ENCODE peak calls at places on chromosomes 3 and 15, in six cellular contexts. W is A549, C is breast epithelium, B is HepG2, S is suprapubic skin, I is lower leg skin. Q is an unnamed sample.

GRCh38 chr15:35705885-35706590 is 160.1 kb upstream of the DPH6 start:
- DNase-seq in W (no peak), C (no peak), B (no peak), S (no peak), I (no peak), Q (no peak)

GRCh38 chr3:8739757-8740508 is 6.3 kb downstream of the CAV3 start:
- DNase-seq in W (peak; percentile 86), C (no peak), B (peak; percentile 16), S (no peak), I (no peak), Q (no peak)

GRCh38 chr3:101988591-101988990 is 139.3 kb downstream of the NFKBIZ start:
- DNase-seq in W (no peak), C (no peak), B (no peak), S (no peak), I (no peak), Q (no peak)

GRCh38 chr15:46386356-46386755 is 751.5 kb downstream of the SQOR start:
- DNase-seq in W (no peak), C (no peak), B (no peak), S (no peak), I (no peak), Q (no peak)

GRCh38 chr15:68644088-68644904 is 65.5 kb downstream of the CORO2B start:
- DNase-seq in W (peak; percentile 71), C (peak; percentile 10), B (no peak), S (peak; percentile 31), I (no peak), Q (peak; percentile 14)

GRCh38 chr3:73412020-73412419 is 212.7 kb downstream of the PDZRN3 start:
- DNase-seq in W (no peak), C (no peak), B (no peak), S (no peak), I (no peak), Q (no peak)

GRCh38 chr3:189776163-189776824 is 145.1 kb downstream of the TP63 start:
- DNase-seq in W (no peak), C (no peak), B (no peak), S (no peak), I (no peak), Q (no peak)

GRCh38 chr3:102466001-102466400 is 31.2 kb downstream of the ZPLD1 start:
- DNase-seq in W (no peak), C (no peak), B (no peak), S (no peak), I (no peak), Q (no peak)

GRCh38 chr15:51888593-51889195 is 59.2 kb downstream of the TMOD3 start:
- DNase-seq in W (peak; percentile 51), C (no peak), B (no peak), S (no peak), I (no peak), Q (peak; percentile 62)

GRCh38 chr3:6449099-6449498 is 411.8 kb upstream of the GRM7 start:
- DNase-seq in W (no peak), C (no peak), B (no peak), S (no peak), I (no peak), Q (no peak)

GRCh38 chr15:43513550-43513949 is 3.9 kb upstream of the MAP1A start:
- DNase-seq in W (no peak), C (no peak), B (no peak), S (no peak), I (no peak), Q (no peak)

GRCh38 chr3:41137686-41138111 is 61.6 kb upstream of the CTNNB1 start:
- DNase-seq in W (no peak), C (no peak), B (no peak), S (no peak), I (no peak), Q (no peak)

GRCh38 chr3:148329481-148330220 is 368.1 kb upstream of the AGTR1 start:
- DNase-seq in W (no peak), C (no peak), B (no peak), S (no peak), I (no peak), Q (no peak)

GRCh38 chr15:98865397-98866339 is 141.9 kb downstream of the PGPEP1L start:
- DNase-seq in W (peak; percentile 94), C (peak; percentile 64), B (peak; percentile 28), S (no peak), I (peak; percentile 71), Q (peak; percentile 87)

GRCh38 chr15:74216949-74217348 is 14.4 kb upstream of the STRA6 start:
- DNase-seq in W (no peak), C (no peak), B (no peak), S (no peak), I (no peak), Q (no peak)

GRCh38 chr3:151864423-151865101 is 8.9 kb upstream of the SUCNR1 start:
- DNase-seq in W (peak; percentile 45), C (no peak), B (no peak), S (no peak), I (no peak), Q (no peak)

GRCh38 chr15:38217788-38218609 is 34.6 kb upstream of the SPRED1 start:
- DNase-seq in W (no peak), C (no peak), B (no peak), S (no peak), I (no peak), Q (no peak)

GRCh38 chr3:172320468-172320867 is 127.8 kb downstream of the GHSR start:
- DNase-seq in W (no peak), C (no peak), B (no peak), S (no peak), I (no peak), Q (no peak)

GRCh38 chr3:65642903-65643302 is 395.8 kb downstream of the MAGI1 start:
- DNase-seq in W (no peak), C (no peak), B (no peak), S (no peak), I (no peak), Q (no peak)

GRCh38 chr3:126553284-126553811 is 5.4 kb downstream of the C3orf22 start:
- DNase-seq in W (no peak), C (no peak), B (no peak), S (peak; percentile 45), I (no peak), Q (no peak)

GRCh38 chr3:160381470-160381869 is 17.6 kb downstream of the IFT80 start:
- DNase-seq in W (no peak), C (no peak), B (no peak), S (no peak), I (no peak), Q (peak; percentile 3)

GRCh38 chr3:175818811-175819464 is 959.8 kb downstream of the NAALADL2 start:
- DNase-seq in W (no peak), C (no peak), B (no peak), S (no peak), I (no peak), Q (no peak)

GRCh38 chr3:36729204-36730056 is 34.9 kb downstream of the DCLK3 start:
- DNase-seq in W (peak; percentile 61), C (no peak), B (peak; percentile 34), S (no peak), I (no peak), Q (peak; percentile 57)

GRCh38 chr15:85792872-85793621 is 1.7 kb downstream of the KLHL25 start:
- DNase-seq in W (no peak), C (no peak), B (no peak), S (no peak), I (no peak), Q (no peak)
- TF ChIP-seq POLR2A in W (no peak), C (no peak), B (no peak), S (no peak), I (no peak), Q (no peak)

GRCh38 chr3:49278548-49278947 is 1.5 kb upstream of the C3orf62 start:
- DNase-seq in W (no peak), C (no peak), B (no peak), S (no peak), I (no peak), Q (peak; percentile 18)

GRCh38 chr3:49279376-49279775 is 2.3 kb upstream of the C3orf62 start:
- DNase-seq in W (no peak), C (no peak), B (no peak), S (no peak), I (no peak), Q (no peak)

GRCh38 chr3:49276475-49277356 is at the start of gene C3orf62:
- DNase-seq in W (peak; percentile 66), C (peak; percentile 94), B (no peak), S (peak; percentile 94), I (peak; percentile 85), Q (peak; percentile 84)

GRCh38 chr3:49273825-49274532 is 3.1 kb downstream of the C3orf62 start:
- DNase-seq in W (no peak), C (no peak), B (no peak), S (no peak), I (no peak), Q (peak; percentile 35)

GRCh38 chr3:49277357-49277723 is 308 bp upstream of the C3orf62 start:
- DNase-seq in W (no peak), C (no peak), B (no peak), S (no peak), I (no peak), Q (peak; percentile 49)
- TF ChIP-seq POLR2A in W (no peak), C (no peak), B (no peak), S (no peak), I (no peak), Q (no peak)

DNA sequence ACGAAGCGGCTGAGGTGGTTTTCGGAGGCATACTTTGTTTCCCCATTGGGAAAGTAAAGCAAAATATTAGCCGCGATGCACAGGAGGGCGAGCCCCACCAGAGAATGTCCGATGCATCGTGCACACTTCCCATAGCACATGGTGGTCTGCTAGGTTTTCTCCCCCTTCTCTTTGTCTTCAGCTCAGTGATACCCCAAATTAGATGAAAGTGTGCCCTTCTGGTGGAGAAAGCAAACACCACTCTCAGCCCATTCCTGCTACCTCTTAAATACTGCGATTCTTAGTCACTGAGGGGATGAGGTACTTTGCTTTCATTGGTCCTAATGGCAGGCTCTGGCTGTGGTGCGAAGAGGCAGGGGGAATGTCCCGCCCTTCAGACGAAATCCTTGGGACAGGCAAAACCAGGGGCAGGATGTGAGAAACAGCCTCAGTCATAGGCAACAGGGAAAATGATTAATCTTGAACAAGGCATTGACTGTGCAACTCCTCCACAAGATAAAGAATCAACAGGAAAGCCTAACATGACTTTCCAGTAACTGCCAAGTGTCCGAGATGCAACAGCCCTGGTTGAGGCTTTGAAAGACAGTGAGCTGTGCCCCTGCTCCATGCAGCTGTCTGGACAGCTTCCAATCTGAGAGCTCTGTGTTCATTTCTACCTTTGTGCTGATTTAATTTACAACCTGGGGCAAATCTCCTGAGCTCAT is at the start of gene TM4SF1:
- DNase-seq in W (peak; percentile 98), C (peak; percentile 72), B (peak; percentile 97), S (no peak), I (no peak), Q (no peak)
- TF ChIP-seq POLR2A in W (peak; percentile 90), C (peak; percentile 80), B (peak; percentile 96), S (no peak), I (no peak), Q (no peak)

GRCh38 chr15:90931737-90932659 is at the start of gene HDDC3:
- DNase-seq in W (peak; percentile 94), C (peak; percentile 89), B (peak; percentile 86), S (peak; percentile 94), I (peak; percentile 84), Q (peak; percentile 95)
- TF ChIP-seq POLR2A in W (peak; percentile 73), C (peak; percentile 56), B (peak; percentile 74), S (peak; percentile 68), I (no peak), Q (peak; percentile 86)

GRCh38 chr3:171290680-171291079 is 169.5 kb downstream of the TNIK start:
- DNase-seq in W (no peak), C (no peak), B (no peak), S (no peak), I (no peak), Q (no peak)
- TF ChIP-seq POLR2A in W (no peak), C (no peak), B (no peak), S (no peak), I (no peak), Q (no peak)

GRCh38 chr3:5026046-5026362 is 46.8 kb downstream of the BHLHE40 start:
- DNase-seq in W (no peak), C (no peak), B (no peak), S (no peak), I (no peak), Q (no peak)
- TF ChIP-seq POLR2A in W (no peak), C (no peak), B (no peak), S (no peak), I (no peak), Q (no peak)